ENCODE peak calls at places on chromosome 2, in six cellular contexts. Y is GM12891; A is cardiac fibroblast; E is stimulated activated CD4-positive, alpha-beta T cell treated with anti-CD3 and anti-CD28 coated beads, Interleukin-2, amount 100 ng/mL, for 24 hours; H is neuronal stem cell; S is T-helper 9 cell. C is an unnamed sample.

GRCh38 chr2:54059504-54059903 is 55.9 kb upstream of the ACYP2 start:
- DNase-seq in H (no peak), E (no peak), Y (no peak), A (no peak), S (no peak), C (no peak)

GRCh38 chr2:128630974-128631697 is 312.5 kb upstream of the HS6ST1 start:
- DNase-seq in A (no peak), H (no peak), S (no peak), E (no peak), Y (no peak), C (no peak)

GRCh38 chr2:45432406-45432805 is 178.7 kb downstream of the SRBD1 start:
- DNase-seq in Y (no peak), A (peak), E (no peak), H (no peak), S (no peak), C (no peak)

GRCh38 chr2:227340106-227340505 is 15.1 kb downstream of the MFF start:
- DNase-seq in E (no peak), S (no peak), H (no peak), Y (no peak), A (no peak), C (no peak)

GRCh38 chr2:203861197-203861596 is 6.4 kb upstream of the CTLA4 start:
- DNase-seq in H (no peak), A (no peak), E (no peak), Y (no peak), S (no peak), C (no peak)

GRCh38 chr2:199955007-199955338 is 318 bp downstream of the TYW5 start:
- DNase-seq in E (no peak), Y (no peak), A (peak), S (no peak), H (no peak), C (no peak)

GRCh38 chr2:2271471-2271941 is 59.6 kb downstream of the MYT1L start:
- DNase-seq in Y (no peak), A (no peak), H (no peak), E (no peak), S (no peak), C (peak)

GRCh38 chr2:239577306-239577705 is 176.5 kb upstream of the HDAC4 start:
- DNase-seq in A (no peak), E (no peak), Y (no peak), S (no peak), H (no peak), C (no peak)

GRCh38 chr2:215414674-215415073 is 21.2 kb downstream of the FN1 start:
- DNase-seq in H (no peak), A (no peak), Y (no peak), S (no peak), E (no peak), C (no peak)

GRCh38 chr2:188984126-188984525 is 10.0 kb downstream of the COL3A1 start:
- DNase-seq in E (no peak), Y (no peak), S (no peak), A (peak), H (no peak), C (no peak)

GRCh38 chr2:234366891-234367290 is 130.0 kb downstream of the ARL4C start:
- DNase-seq in H (no peak), S (no peak), E (peak), Y (no peak), A (peak), C (no peak)

GRCh38 chr2:180507028-180507427 is 473.4 kb upstream of the UBE2E3 start:
- DNase-seq in S (no peak), H (no peak), E (no peak), A (no peak), Y (no peak), C (no peak)

GRCh38 chr2:231640646-231641111 is 48.0 kb downstream of the TEX44 start:
- DNase-seq in H (no peak), S (no peak), E (no peak), Y (no peak), A (peak), C (no peak)

C was measured in T1000.